ENCODE peak calls at places on chromosomes 16 and 17, in nine cellular contexts. N is NCI-H69; V is T follicular helper cell; Z is HFFc6; O is T-cell; G is Caki2; T is stimulated activated naive CD8-positive, alpha-beta T cell treated with anti-CD3 and anti-CD28 coated beads, Interleukin-15, Interleukin-2, amounts not matched to agents 100 U/mL and 50 U/mL, for 24 hours; X is AG10803; I is right lobe of liver. P is an unnamed sample.

GRCh38 chr17:75548839-75549238 is 23.3 kb downstream of the LLGL2 start:
- DNase-seq in N (peak; percentile 51), V (no peak), Z (no peak), O (no peak), G (no peak), T (no peak), X (no peak), I (no peak), P (no peak)

GRCh38 chr17:46045639-46046038 is 46.6 kb downstream of the STH start:
- DNase-seq in N (no peak), V (no peak), Z (no peak), O (no peak), G (no peak), T (no peak), X (no peak), I (no peak), P (no peak)

GRCh38 chr16:53571763-53572162 is 68.8 kb upstream of the AKTIP start:
- DNase-seq in N (no peak), V (no peak), Z (no peak), O (no peak), G (no peak), T (no peak), X (no peak), I (no peak), P (no peak)

GRCh38 chr17:13520899-13521572 is 80.7 kb downstream of the HS3ST3A1 start:
- DNase-seq in N (no peak), V (no peak), Z (peak; percentile 89), O (no peak), G (no peak), T (no peak), X (peak; percentile 97), I (no peak), P (no peak)

GRCh38 chr16:89257281-89257731 is 39.8 kb downstream of the ZNF778 start:
- DNase-seq in N (peak; percentile 9), V (no peak), Z (no peak), O (no peak), G (no peak), T (peak; percentile 37), X (no peak), I (no peak), P (no peak)

GRCh38 chr16:48311242-48311641 is 63.9 kb upstream of the ABCC11 start:
- DNase-seq in N (no peak), V (no peak), Z (no peak), O (no peak), G (no peak), T (no peak), X (no peak), I (no peak), P (no peak)

GRCh38 chr16:67666538-67667433 is at the start of the genes C16orf86 and ENKD1:
- DNase-seq in N (peak; percentile 85), V (peak; percentile 76), Z (peak; percentile 36), O (peak; percentile 78), G (no peak), T (peak; percentile 85), X (peak; percentile 71), I (peak; percentile 94), P (peak; percentile 92)

GRCh38 chr17:77728022-77728671 is 230.4 kb upstream of the TNRC6C start:
- DNase-seq in N (peak; percentile 74), V (no peak), Z (peak; percentile 61), O (no peak), G (no peak), T (no peak), X (peak; percentile 80), I (no peak), P (no peak)

GRCh38 chr16:86217891-86218270 is 292.4 kb upstream of the FOXF1 start:
- DNase-seq in N (no peak), V (no peak), Z (no peak), O (no peak), G (no peak), T (no peak), X (no peak), I (no peak), P (no peak)

GRCh38 chr16:82695806-82696205 is 69.0 kb downstream of the CDH13 start:
- DNase-seq in N (no peak), V (no peak), Z (no peak), O (no peak), G (no peak), T (no peak), X (no peak), I (no peak), P (no peak)

GRCh38 chr16:30989469-30990047 is 4.6 kb downstream of the HSD3B7 start:
- DNase-seq in N (no peak), V (no peak), Z (no peak), O (no peak), G (no peak), T (no peak), X (no peak), I (no peak), P (no peak)

GRCh38 chr17:69870751-69871199 is 204.2 kb upstream of the KCNJ16 start:
- DNase-seq in N (peak; percentile 54), V (no peak), Z (peak; percentile 70), O (no peak), G (no peak), T (no peak), X (peak; percentile 92), I (no peak), P (no peak)

GRCh38 chr16:69932691-69933392 is 18.3 kb upstream of the CLEC18A start:
- DNase-seq in N (no peak), V (no peak), Z (no peak), O (no peak), G (no peak), T (no peak), X (no peak), I (no peak), P (peak; percentile 33)

GRCh38 chr17:2794116-2794803 is 2.0 kb upstream of the RAP1GAP2 start:
- DNase-seq in N (no peak), V (no peak), Z (no peak), O (no peak), G (no peak), T (no peak), X (no peak), I (no peak), P (no peak)

GRCh38 chr16:71919033-71919432 is 23.7 kb downstream of the IST1 start:
- DNase-seq in N (no peak), V (no peak), Z (no peak), O (no peak), G (no peak), T (no peak), X (no peak), I (no peak), P (no peak)

GRCh38 chr17:77924757-77925336 is 33.7 kb upstream of the TNRC6C start:
- DNase-seq in N (peak; percentile 24), V (no peak), Z (no peak), O (no peak), G (no peak), T (no peak), X (peak; percentile 9), I (no peak), P (no peak)

GRCh38 chr16:89184685-89185061 is 13.1 kb downstream of the CDH15 start:
- DNase-seq in N (no peak), V (no peak), Z (no peak), O (no peak), G (no peak), T (no peak), X (no peak), I (no peak), P (no peak)

GRCh38 chr16:27639588-27640276 is 89.8 kb downstream of the KATNIP start:
- DNase-seq in N (peak; percentile 81), V (no peak), Z (peak; percentile 9), O (no peak), G (peak; percentile 61), T (peak; percentile 18), X (peak; percentile 50), I (no peak), P (no peak)

GRCh38 chr16:81645303-81645702 is 133.8 kb upstream of the PLCG2 start:
- DNase-seq in N (peak; percentile 91), V (no peak), Z (peak; percentile 88), O (no peak), G (peak; percentile 81), T (no peak), X (peak; percentile 84), I (no peak), P (peak; percentile 63)

GRCh38 chr17:41689497-41690299 is 1.0 kb downstream of the EIF1 start:
- DNase-seq in N (peak; percentile 63), V (no peak), Z (peak; percentile 56), O (peak; percentile 54), G (peak; percentile 80), T (peak; percentile 68), X (peak; percentile 78), I (no peak), P (no peak)

GRCh38 chr17:6711081-6711674 is 2.0 kb downstream of the SLC13A5 start:
- DNase-seq in N (no peak), V (no peak), Z (no peak), O (no peak), G (no peak), T (no peak), X (no peak), I (peak; percentile 95), P (no peak)

GRCh38 chr16:71927787-71928186 is 32.5 kb downstream of the IST1 start:
- DNase-seq in N (no peak), V (no peak), Z (no peak), O (no peak), G (no peak), T (no peak), X (no peak), I (no peak), P (no peak)

GRCh38 chr17:28725166-28725659 is 820 bp downstream of the TLCD1 start:
- DNase-seq in N (peak; percentile 74), V (no peak), Z (peak; percentile 70), O (no peak), G (peak; percentile 66), T (no peak), X (peak; percentile 54), I (no peak), P (no peak)

GRCh38 chr17:61400058-61400785 is 579 bp downstream of the TBX2 start:
- DNase-seq in N (peak; percentile 75), V (no peak), Z (no peak), O (no peak), G (no peak), T (no peak), X (no peak), I (no peak), P (peak; percentile 53)

GRCh38 chr17:15944720-15945492 is at the start of gene ADORA2B:
- DNase-seq in N (peak; percentile 65), V (no peak), Z (peak; percentile 17), O (peak; percentile 6), G (peak; percentile 80), T (peak; percentile 72), X (peak; percentile 55), I (peak; percentile 71), P (peak; percentile 82)

GRCh38 chr17:148757-149156 is 11.4 kb downstream of the SCGB1C2 start:
- DNase-seq in N (no peak), V (no peak), Z (no peak), O (no peak), G (no peak), T (no peak), X (no peak), I (peak; percentile 37), P (peak; percentile 21)

GRCh38 chr16:76639685-76640289 is 362.6 kb downstream of the CNTNAP4 start:
- DNase-seq in N (peak; percentile 33), V (no peak), Z (no peak), O (no peak), G (peak; percentile 58), T (no peak), X (no peak), I (no peak), P (no peak)

GRCh38 chr17:38415250-38416194 is 12.7 kb upstream of the ARHGAP23 start:
- DNase-seq in N (peak; percentile 95), V (no peak), Z (no peak), O (no peak), G (no peak), T (peak; percentile 32), X (peak; percentile 76), I (no peak), P (peak; percentile 73)

GRCh38 chr17:77737442-77738265 is 220.8 kb upstream of the TNRC6C start:
- DNase-seq in N (no peak), V (no peak), Z (no peak), O (no peak), G (no peak), T (no peak), X (no peak), I (no peak), P (no peak)

GRCh38 chr17:81641825-81642489 is 5.0 kb downstream of the TSPAN10 start:
- DNase-seq in N (no peak), V (no peak), Z (peak; percentile 81), O (no peak), G (peak; percentile 41), T (no peak), X (peak; percentile 68), I (no peak), P (no peak)

GRCh38 chr16:68744744-68745280 is 7.7 kb downstream of the CDH1 start:
- DNase-seq in N (peak; percentile 59), V (no peak), Z (peak; percentile 18), O (no peak), G (no peak), T (no peak), X (peak; percentile 10), I (peak; percentile 64), P (peak; percentile 71)